ENCODE peak calls at places on chromosomes 6 and 20, in nine cellular contexts. I is lung; L is OCI-LY7; J is right lobe of liver; C is CD8-positive, alpha-beta T cell; W is heart right ventricle; V is HAP-1; P is right atrium auricular region; U is uterus. F is an unnamed sample.

GRCh38 chr20:21529863-21530262 is 16.0 kb upstream of the NKX2-2 start:
- DNase-seq in J (no peak), V (no peak), W (no peak), C (no peak), U (no peak), I (no peak), P (no peak), L (peak; percentile 48), F (no peak)

GRCh38 chr6:11815231-11815630 is 36.6 kb upstream of the ADTRP start:
- DNase-seq in I (no peak), L (no peak), J (no peak), P (no peak), U (no peak), W (no peak), C (no peak), V (no peak), F (no peak)

GRCh38 chr6:7261030-7261841 is 51.8 kb downstream of the SSR1 start:
- DNase-seq in P (peak; percentile 91), C (no peak), I (peak; percentile 87), L (no peak), J (peak; percentile 95), U (peak; percentile 71), W (peak; percentile 87), V (peak; percentile 90), F (peak; percentile 85)

GRCh38 chr6:90319044-90319443 is 22.4 kb upstream of the BACH2 start:
- DNase-seq in C (no peak), V (no peak), I (no peak), W (no peak), L (no peak), J (no peak), P (no peak), U (no peak), F (no peak)

GRCh38 chr6:3260296-3260695 is 1.5 kb downstream of the PSMG4 start:
- DNase-seq in P (no peak), V (peak; percentile 25), L (no peak), I (no peak), W (no peak), J (no peak), C (no peak), U (no peak), F (no peak)

GRCh38 chr6:64681416-64682160 is 1025.4 kb downstream of the EYS start:
- DNase-seq in P (no peak), I (no peak), W (no peak), V (no peak), C (no peak), J (no peak), L (no peak), U (no peak), F (no peak)

GRCh38 chr6:120077489-120077888 is 727.9 kb upstream of the MAN1A1 start:
- DNase-seq in W (no peak), V (no peak), L (peak; percentile 29), J (peak; percentile 25), U (no peak), C (no peak), P (no peak), I (no peak), F (peak; percentile 22)

GRCh38 chr6:11947063-11947462 is 65.0 kb upstream of the HIVEP1 start:
- DNase-seq in U (no peak), W (no peak), P (no peak), I (no peak), J (no peak), V (no peak), C (no peak), L (no peak), F (no peak)

GRCh38 chr20:50217207-50217949 is 26.7 kb downstream of the CEBPB start:
- DNase-seq in C (no peak), U (no peak), I (no peak), J (peak; percentile 30), P (no peak), V (no peak), L (no peak), W (no peak), F (no peak)

GRCh38 chr6:39225543-39225942 is 3.7 kb downstream of the KCNK5 start:
- DNase-seq in L (no peak), C (no peak), V (no peak), P (no peak), W (no peak), I (no peak), U (no peak), J (peak; percentile 92), F (no peak)

GRCh38 chr6:105278035-105278434 is 98.2 kb upstream of the POPDC3 start:
- DNase-seq in L (no peak), U (no peak), P (no peak), I (no peak), W (no peak), V (no peak), J (no peak), C (no peak), F (no peak)

GRCh38 chr6:3500262-3501001 is 43.6 kb upstream of the SLC22A23 start:
- DNase-seq in P (no peak), I (no peak), U (no peak), J (no peak), W (no peak), V (no peak), C (no peak), L (no peak), F (no peak)

GRCh38 chr6:168214586-168215104 is 104.9 kb downstream of the DACT2 start:
- DNase-seq in C (no peak), U (no peak), I (no peak), P (no peak), J (no peak), L (no peak), V (no peak), W (no peak), F (no peak)

GRCh38 chr6:106069478-106069877 is 16.7 kb upstream of the PRDM1 start:
- DNase-seq in V (no peak), L (no peak), J (no peak), P (no peak), U (no peak), W (peak; percentile 30), I (no peak), C (no peak), F (no peak)

GRCh38 chr20:32418376-32418775 is 60.2 kb downstream of the ASXL1 start:
- DNase-seq in U (no peak), J (no peak), L (no peak), W (no peak), P (no peak), C (no peak), I (no peak), V (no peak), F (no peak)
- H3K9me3 ChIP-seq in U (no peaks in the 10 kb centered on the region), J (no peaks in the 10 kb centered on the region), L (no peaks in the 10 kb centered on the region), W (no peaks in the 10 kb centered on the region), P (no peaks in the 10 kb centered on the region), C (no peaks in the 10 kb centered on the region), I (no peaks in the 10 kb centered on the region), V (no peaks in the 10 kb centered on the region), F (no peaks in the 10 kb centered on the region)

GRCh38 chr20:10666221-10667076 is 7.3 kb downstream of the JAG1 start:
- DNase-seq in P (peak; percentile 57), I (no peak), C (no peak), U (peak; percentile 12), V (no peak), J (no peak), L (no peak), W (no peak), F (no peak)
- H3K4me1 ChIP-seq in P (peaks cover 91% of the 10 kb centered on the region), I (peaks cover 11% of the 10 kb centered on the region), C (no peaks in the 10 kb centered on the region), U (peaks cover 9% of the 10 kb centered on the region), V (peaks cover 52% of the 10 kb centered on the region), J (no peaks in the 10 kb centered on the region), L (peaks cover 17% of the 10 kb centered on the region), W (peaks cover 60% of the 10 kb centered on the region), F (peaks cover 15% of the 10 kb centered on the region)

DNA sequence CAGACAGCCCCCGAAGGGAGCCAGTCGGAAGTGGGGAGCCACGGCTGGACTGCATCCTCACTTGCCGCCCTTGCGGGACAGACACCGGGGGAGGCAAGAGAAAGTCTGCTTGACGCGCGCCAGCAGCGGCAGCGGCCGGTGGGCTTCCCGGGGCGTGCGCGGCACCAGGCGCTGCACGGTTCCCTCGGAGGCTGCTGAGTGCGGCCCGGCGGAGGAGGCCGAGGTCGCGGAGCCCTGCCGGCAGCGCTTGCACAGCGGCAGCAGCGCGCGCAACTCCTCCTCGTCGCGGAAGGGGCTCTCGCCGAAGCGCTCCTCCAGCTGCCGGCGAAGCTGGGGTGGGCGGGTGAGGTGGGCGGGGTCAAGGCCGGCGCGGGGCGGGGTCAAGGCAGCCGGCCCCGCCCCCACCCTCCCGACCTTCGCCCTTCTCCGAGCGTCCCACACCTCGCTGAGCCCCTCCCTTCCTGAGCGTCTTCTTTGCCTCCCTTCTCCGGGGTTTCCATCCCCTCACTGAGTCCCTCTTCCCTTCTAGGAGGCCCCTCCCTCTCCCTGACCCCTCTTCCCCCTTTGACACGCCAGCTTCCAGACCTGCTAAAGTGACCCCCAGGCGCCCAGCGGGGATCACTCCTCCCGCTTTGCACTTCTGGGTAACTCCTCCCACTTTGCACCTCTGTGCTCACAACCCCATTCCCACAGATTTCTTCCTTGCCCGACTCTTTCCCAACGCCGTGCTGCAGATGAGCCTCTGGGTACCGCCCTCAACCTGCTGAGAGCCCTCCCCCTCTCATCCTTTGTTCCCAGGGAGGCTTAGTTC is 8.8 kb downstream of the DUSP15 start:
- DNase-seq in C (peak; percentile 49), I (peak; percentile 48), J (peak; percentile 60), W (peak; percentile 57), P (no peak), V (peak; percentile 76), L (peak; percentile 91), U (peak; percentile 49), F (peak; percentile 81)
- H3K4me3 ChIP-seq in C (peak overlapping the region; percentile 43), I (no peak overlapping the region), J (peak overlapping the region; percentile 34), W (peak overlapping the region; percentile 65), P (peak overlapping the region; percentile 44), V (peak overlapping the region; percentile 45), L (peak overlapping the region; percentile 70), U (peak overlapping the region; percentile 45), F (peak overlapping the region; percentile 52)

GRCh38 chr20:29123861-29124260 is 2133.6 kb upstream of the DEFB115 start:
- DNase-seq in P (no peak), J (no peak), W (no peak), U (no peak), V (no peak), L (no peak), I (no peak), C (no peak), F (no peak)
- H3K9me3 ChIP-seq in P (no peaks in the 10 kb centered on the region), J (no peaks in the 10 kb centered on the region), W (no peaks in the 10 kb centered on the region), U (no peaks in the 10 kb centered on the region), V (no peaks in the 10 kb centered on the region), L (no peaks in the 10 kb centered on the region), I (no peaks in the 10 kb centered on the region), C (no peaks in the 10 kb centered on the region), F (peaks cover 8% of the 10 kb centered on the region)

GRCh38 chr6:118297821-118298220 is 250.3 kb upstream of the PLN start:
- DNase-seq in U (no peak), W (no peak), C (no peak), L (no peak), V (no peak), J (no peak), I (no peak), P (no peak), F (no peak)
- H3K4me1 ChIP-seq in U (no peaks in the 10 kb centered on the region), W (peaks cover 12% of the 10 kb centered on the region), C (no peaks in the 10 kb centered on the region), L (no peaks in the 10 kb centered on the region), V (no peaks in the 10 kb centered on the region), J (no peaks in the 10 kb centered on the region), I (peaks cover 2% of the 10 kb centered on the region), P (peaks cover 26% of the 10 kb centered on the region), F (no peaks in the 10 kb centered on the region)

F was measured in iPS DF 6.9.